ENCODE peak calls at places on chromosomes 7 and 10, in five cellular contexts. One of them, this sample, is unnamed.

GRCh38 chr10:70692043-70692603 is 19.8 kb downstream of the ADAMTS14 start:
- DNase-seq in astrocyte of the spinal cord: no peak
- DNase-seq in activated CD8-positive, alpha-beta memory T cell treated with anti-CD3 and anti-CD28 coated beads for 24 hours: no peak
- DNase-seq in H9: no peak
- DNase-seq in cardiac fibroblast: no peak
- DNase-seq in this sample: no peak

GRCh38 chr10:97759157-97759980 is 12.4 kb downstream of the SFRP5 start:
- DNase-seq in astrocyte of the spinal cord: peak; percentile 62
- DNase-seq in activated CD8-positive, alpha-beta memory T cell treated with anti-CD3 and anti-CD28 coated beads for 24 hours: peak; percentile 79
- DNase-seq in H9: peak; percentile 87
- DNase-seq in cardiac fibroblast: peak; percentile 80
- DNase-seq in this sample: no peak

GRCh38 chr7:8436965-8437364 is 3.6 kb downstream of the NXPH1 start:
- DNase-seq in astrocyte of the spinal cord: no peak
- DNase-seq in activated CD8-positive, alpha-beta memory T cell treated with anti-CD3 and anti-CD28 coated beads for 24 hours: peak; percentile 64
- DNase-seq in H9: peak; percentile 89
- DNase-seq in cardiac fibroblast: peak; percentile 7
- DNase-seq in this sample: no peak

GRCh38 chr7:132739271-132739955 is 163.1 kb upstream of the PLXNA4 start:
- DNase-seq in astrocyte of the spinal cord: peak; percentile 94
- DNase-seq in activated CD8-positive, alpha-beta memory T cell treated with anti-CD3 and anti-CD28 coated beads for 24 hours: peak; percentile 13
- DNase-seq in H9: no peak
- DNase-seq in cardiac fibroblast: peak; percentile 89
- DNase-seq in this sample: no peak

GRCh38 chr7:63900394-63901203 is 98.0 kb upstream of the ZNF722 start:
- DNase-seq in astrocyte of the spinal cord: no peak
- DNase-seq in activated CD8-positive, alpha-beta memory T cell treated with anti-CD3 and anti-CD28 coated beads for 24 hours: peak; percentile 91
- DNase-seq in H9: no peak
- DNase-seq in cardiac fibroblast: no peak
- DNase-seq in this sample: peak; percentile 85

GRCh38 chr7:1755783-1756626 is 85.9 kb downstream of the ELFN1 start:
- DNase-seq in astrocyte of the spinal cord: no peak
- DNase-seq in activated CD8-positive, alpha-beta memory T cell treated with anti-CD3 and anti-CD28 coated beads for 24 hours: no peak
- DNase-seq in H9: no peak
- DNase-seq in cardiac fibroblast: no peak
- DNase-seq in this sample: no peak

GRCh38 chr10:49594594-49594993 is 15.5 kb upstream of the SLC18A3 start:
- DNase-seq in astrocyte of the spinal cord: peak; percentile 51
- DNase-seq in activated CD8-positive, alpha-beta memory T cell treated with anti-CD3 and anti-CD28 coated beads for 24 hours: peak; percentile 56
- DNase-seq in H9: peak; percentile 66
- DNase-seq in cardiac fibroblast: peak; percentile 79
- DNase-seq in this sample: peak; percentile 41

GRCh38 chr7:22589641-22590141 is 89.7 kb upstream of the STEAP1B start:
- DNase-seq in astrocyte of the spinal cord: peak; percentile 92
- DNase-seq in activated CD8-positive, alpha-beta memory T cell treated with anti-CD3 and anti-CD28 coated beads for 24 hours: no peak
- DNase-seq in H9: no peak
- DNase-seq in cardiac fibroblast: peak; percentile 94
- DNase-seq in this sample: no peak

GRCh38 chr7:135684134-135684533 is 21.8 kb downstream of the STMP1 start:
- DNase-seq in astrocyte of the spinal cord: peak; percentile 35
- DNase-seq in activated CD8-positive, alpha-beta memory T cell treated with anti-CD3 and anti-CD28 coated beads for 24 hours: no peak
- DNase-seq in H9: no peak
- DNase-seq in cardiac fibroblast: peak; percentile 63
- DNase-seq in this sample: no peak

GRCh38 chr10:60238408-60239100 is 151.1 kb downstream of the ANK3 start:
- DNase-seq in astrocyte of the spinal cord: peak; percentile 64
- DNase-seq in activated CD8-positive, alpha-beta memory T cell treated with anti-CD3 and anti-CD28 coated beads for 24 hours: no peak
- DNase-seq in H9: peak; percentile 47
- DNase-seq in cardiac fibroblast: peak; percentile 80
- DNase-seq in this sample: no peak

GRCh38 chr10:287029-287428 is 151.8 kb downstream of the ZMYND11 start:
- DNase-seq in astrocyte of the spinal cord: peak; percentile 26
- DNase-seq in activated CD8-positive, alpha-beta memory T cell treated with anti-CD3 and anti-CD28 coated beads for 24 hours: no peak
- DNase-seq in H9: no peak
- DNase-seq in cardiac fibroblast: no peak
- DNase-seq in this sample: no peak

GRCh38 chr7:12623885-12624498 is 53.5 kb downstream of the SCIN start:
- DNase-seq in astrocyte of the spinal cord: peak; percentile 45
- DNase-seq in activated CD8-positive, alpha-beta memory T cell treated with anti-CD3 and anti-CD28 coated beads for 24 hours: no peak
- DNase-seq in H9: no peak
- DNase-seq in cardiac fibroblast: peak; percentile 32
- DNase-seq in this sample: no peak

GRCh38 chr7:128176696-128177095 is 64.4 kb upstream of the LEP start:
- DNase-seq in astrocyte of the spinal cord: no peak
- DNase-seq in activated CD8-positive, alpha-beta memory T cell treated with anti-CD3 and anti-CD28 coated beads for 24 hours: no peak
- DNase-seq in H9: peak; percentile 8
- DNase-seq in cardiac fibroblast: no peak
- DNase-seq in this sample: no peak

GRCh38 chr10:133568287-133568614 is 2.9 kb upstream of the SYCE1 start:
- DNase-seq in astrocyte of the spinal cord: no peak
- DNase-seq in activated CD8-positive, alpha-beta memory T cell treated with anti-CD3 and anti-CD28 coated beads for 24 hours: no peak
- DNase-seq in H9: no peak
- DNase-seq in cardiac fibroblast: no peak
- DNase-seq in this sample: no peak

GRCh38 chr10:86733260-86733671 is 23.2 kb upstream of the BMPR1A start:
- DNase-seq in astrocyte of the spinal cord: peak; percentile 33
- DNase-seq in activated CD8-positive, alpha-beta memory T cell treated with anti-CD3 and anti-CD28 coated beads for 24 hours: no peak
- DNase-seq in H9: no peak
- DNase-seq in cardiac fibroblast: peak; percentile 53
- DNase-seq in this sample: no peak

This sample was measured in omental fat pad.